ENCODE peak calls at places on chromosomes 7 and 10, in four cellular contexts. I, C, D and O are unnamed samples.

GRCh38 chr10:5991708-5992107 is 14.4 kb upstream of the IL15RA start:
- DNase-seq in I (no peak), C (no peak), D (no peak), O (no peak)

GRCh38 chr10:72709041-72709440 is 17.1 kb downstream of the MCU start:
- DNase-seq in I (no peak), C (no peak), D (no peak), O (peak; percentile 25)

GRCh38 chr10:47099445-47099844 is 188.2 kb downstream of the PTPN20 start:
- DNase-seq in I (no peak), C (no peak), D (peak; percentile 22), O (no peak)

GRCh38 chr7:3641556-3641955 is 340.5 kb downstream of the SDK1 start:
- DNase-seq in I (no peak), C (no peak), D (no peak), O (no peak)

GRCh38 chr7:150468241-150468640 is 17.8 kb downstream of the GIMAP8 start:
- DNase-seq in I (no peak), C (no peak), D (no peak), O (no peak)

GRCh38 chr7:79090543-79090942 is 362.9 kb downstream of the MAGI2 start:
- DNase-seq in I (no peak), C (no peak), D (no peak), O (no peak)

GRCh38 chr10:5975641-5976473 is 1.5 kb downstream of the IL15RA start:
- DNase-seq in I (no peak), C (no peak), D (no peak), O (peak; percentile 50)

GRCh38 chr10:79044846-79045245 is 23.9 kb upstream of the ZMIZ1 start:
- DNase-seq in I (no peak), C (no peak), D (no peak), O (no peak)

GRCh38 chr7:28102778-28103177 is 77.8 kb downstream of the JAZF1 start:
- DNase-seq in I (no peak), C (no peak), D (no peak), O (peak; percentile 87)

GRCh38 chr7:82007315-82007714 is 237.5 kb upstream of the HGF start:
- DNase-seq in I (no peak), C (no peak), D (no peak), O (no peak)

GRCh38 chr7:55250313-55250712 is 114.8 kb upstream of the LANCL2 start:
- DNase-seq in I (no peak), C (no peak), D (peak; percentile 76), O (peak; percentile 54)

GRCh38 chr7:28776463-28777157 is 181.5 kb downstream of the TRIL start:
- DNase-seq in I (no peak), C (no peak), D (no peak), O (no peak)

GRCh38 chr7:98165827-98166667 is 45.2 kb upstream of the BHLHA15 start:
- DNase-seq in I (no peak), C (peak; percentile 50), D (peak; percentile 78), O (peak; percentile 82)

GRCh38 chr10:123154943-123155505 is 822 bp downstream of the BUB3 start:
- DNase-seq in I (no peak), C (no peak), D (peak; percentile 76), O (no peak)

GRCh38 chr10:130171196-130171595 is 35.0 kb downstream of the GLRX3 start:
- DNase-seq in I (no peak), C (no peak), D (no peak), O (no peak)

GRCh38 chr7:128322040-128322643 is 21.6 kb downstream of the RBM28 start:
- DNase-seq in I (no peak), C (no peak), D (no peak), O (no peak)

GRCh38 chr7:151039850-151040548 is 8.3 kb upstream of the ASIC3 start:
- DNase-seq in I (no peak), C (no peak), D (no peak), O (no peak)

GRCh38 chr7:16223963-16224707 is 197.2 kb downstream of the CRPPA start:
- DNase-seq in I (peak; percentile 10), C (no peak), D (no peak), O (no peak)

GRCh38 chr10:100909506-100910260 is 3.1 kb upstream of the SLF2 start:
- DNase-seq in I (no peak), C (no peak), D (peak; percentile 55), O (no peak)

GRCh38 chr7:83918142-83918541 is 269.2 kb upstream of the SEMA3E start:
- DNase-seq in I (no peak), C (no peak), D (no peak), O (no peak)

GRCh38 chr10:110137142-110137545 is 70.3 kb upstream of the MXI1 start:
- DNase-seq in I (no peak), C (no peak), D (no peak), O (no peak)

GRCh38 chr7:112898432-112899290 is 108.5 kb upstream of the TMEM168 start:
- DNase-seq in I (no peak), C (no peak), D (peak; percentile 83), O (peak; percentile 43)

GRCh38 chr10:69906425-69906824 is 104.7 kb downstream of the COL13A1 start:
- DNase-seq in I (no peak), C (no peak), D (no peak), O (no peak)

GRCh38 chr10:32171213-32171612 is 115.0 kb upstream of the KIF5B start:
- DNase-seq in I (no peak), C (no peak), D (peak; percentile 71), O (no peak)

GRCh38 chr10:26821699-26822542 is 38.8 kb downstream of the ABI1 start:
- DNase-seq in I (no peak), C (no peak), D (no peak), O (no peak)

GRCh38 chr10:30493609-30494530 is 59.9 kb downstream of the MAP3K8 start:
- DNase-seq in I (no peak), C (peak; percentile 26), D (no peak), O (peak; percentile 97)

GRCh38 chr10:62182595-62182994 is 86.0 kb downstream of the RTKN2 start:
- DNase-seq in I (no peak), C (no peak), D (no peak), O (no peak)

GRCh38 chr10:73161662-73162061 is 6.1 kb downstream of the ECD start:
- DNase-seq in I (no peak), C (no peak), D (no peak), O (no peak)

GRCh38 chr7:47771301-47771989 is 176.8 kb downstream of the PKD1L1 start:
- DNase-seq in I (no peak), C (no peak), D (no peak), O (no peak)

GRCh38 chr10:107553470-107553869 is 389.0 kb upstream of the SORCS1 start:
- DNase-seq in I (no peak), C (no peak), D (no peak), O (no peak)